ENCODE peak calls at places on chromosomes 7 and 10, in five cellular contexts. V is activated T-cell treated with anti-CD3 and anti-CD28 coated beads, Interleukin-2, amount 50 U/mL, for 24 hours; B is HEK293T; J is stimulated activated CD4-positive, alpha-beta T cell treated with anti-CD3 and anti-CD28 coated beads, Interleukin-4, amount 100 ng/mL, for 24 hours; Z is progenitor cell of endocrine pancreas. N is an unnamed sample.

GRCh38 chr7:91683823-91684222 is 196.7 kb downstream of the MTERF1 start:
- DNase-seq in J (no peak), B (no peak), V (no peak), Z (no peak), N (no peak)

GRCh38 chr10:121975295-121976086 is 474 bp upstream of the NSMCE4A start:
- DNase-seq in Z (no peak), J (no peak), B (no peak), V (no peak), N (peak)

GRCh38 chr10:6136215-6137201 is 47.7 kb downstream of the RBM17 start:
- DNase-seq in B (no peak), V (peak), Z (no peak), J (peak), N (peak)

GRCh38 chr10:97481071-97481470 is 17.2 kb downstream of the MMS19 start:
- DNase-seq in Z (no peak), J (no peak), V (no peak), B (no peak), N (no peak)

GRCh38 chr7:141460781-141461715 is 90.2 kb upstream of the AGK start:
- DNase-seq in J (no peak), B (peak), Z (no peak), V (no peak), N (no peak)

GRCh38 chr7:100655908-100656674 is at the start of gene ACTL6B:
- DNase-seq in Z (peak), V (peak), J (peak), B (peak), N (peak)

GRCh38 chr10:117543245-117543998 is 876 bp downstream of the EMX2 start:
- DNase-seq in B (peak), J (no peak), V (peak), Z (no peak), N (no peak)

GRCh38 chr7:37920619-37921339 is at the start of gene EPDR1:
- DNase-seq in J (no peak), V (peak), B (peak), Z (peak), N (no peak)

GRCh38 chr10:9681655-9682054 is 1336.0 kb upstream of the CELF2 start:
- DNase-seq in V (no peak), J (no peak), Z (no peak), B (no peak), N (no peak)

GRCh38 chr10:43284341-43284910 is 17.6 kb upstream of the RASGEF1A start:
- DNase-seq in B (no peak), J (no peak), Z (peak), V (no peak), N (no peak)

GRCh38 chr7:142300689-142301088 is 42.8 kb upstream of the PRSS58 start:
- DNase-seq in J (peak), V (no peak), Z (no peak), B (peak), N (no peak)

GRCh38 chr10:1368772-1369171 is 312.6 kb downstream of the WDR37 start:
- DNase-seq in B (peak), Z (peak), J (peak), V (peak), N (peak)

GRCh38 chr10:123663522-123663921 is 2.6 kb upstream of the GPR26 start:
- DNase-seq in Z (no peak), B (no peak), J (no peak), V (no peak), N (no peak)

GRCh38 chr7:7103343-7104313 is 78.7 kb upstream of the C1GALT1 start:
- DNase-seq in B (peak), V (no peak), Z (no peak), J (no peak), N (no peak)

GRCh38 chr10:125039354-125039769 is 97.4 kb downstream of the ZRANB1 start:
- DNase-seq in B (no peak), V (no peak), J (no peak), Z (no peak), N (no peak)

GRCh38 chr7:7110706-7111105 is 71.6 kb upstream of the C1GALT1 start:
- DNase-seq in B (no peak), Z (no peak), J (no peak), V (no peak), N (no peak)

GRCh38 chr10:22690614-22691431 is 23.6 kb downstream of the PIP4K2A start:
- DNase-seq in V (no peak), B (no peak), J (no peak), Z (no peak), N (no peak)

GRCh38 chr7:50795831-50796230 is 13.1 kb upstream of the GRB10 start:
- DNase-seq in Z (no peak), J (no peak), V (no peak), B (no peak), N (no peak)

GRCh38 chr10:59631237-59631636 is 78.4 kb downstream of the SLC16A9 start:
- DNase-seq in Z (no peak), J (no peak), V (no peak), B (no peak), N (no peak)

GRCh38 chr7:333399-333776 is 43.4 kb downstream of the FOXL3 start:
- DNase-seq in Z (no peak), J (no peak), V (no peak), B (no peak), N (no peak)

GRCh38 chr10:69327463-69328345 is 49.4 kb downstream of the HK1 start:
- DNase-seq in B (no peak), J (peak), Z (no peak), V (peak), N (peak)

GRCh38 chr10:31320179-31320597 is 1.2 kb downstream of the ZEB1 start:
- DNase-seq in B (peak), V (peak), J (peak), Z (peak), N (peak)

GRCh38 chr7:111833461-111833860 is 271.2 kb upstream of the IMMP2L start:
- DNase-seq in V (no peak), J (no peak), Z (no peak), B (no peak), N (no peak)

GRCh38 chr10:17764142-17764541 is 12.1 kb downstream of the TMEM236 start:
- DNase-seq in J (no peak), B (no peak), V (no peak), Z (no peak), N (no peak)

GRCh38 chr10:127866276-127867013 is 26.3 kb downstream of the CLRN3 start:
- DNase-seq in Z (no peak), V (no peak), B (no peak), J (no peak), N (no peak)

GRCh38 chr7:13312327-13312726 is 624.9 kb downstream of the ARL4A start:
- DNase-seq in B (no peak), J (no peak), V (no peak), Z (no peak), N (no peak)

GRCh38 chr10:126014309-126014708 is 117.9 kb downstream of the FANK1 start:
- DNase-seq in V (no peak), Z (no peak), J (no peak), B (no peak), N (no peak)

GRCh38 chr10:122290833-122291532 is 19.9 kb downstream of the BTBD16 start:
- DNase-seq in B (no peak), V (no peak), J (no peak), Z (no peak), N (no peak)

GRCh38 chr10:125105856-125106255 is 54.5 kb downstream of the CTBP2 start:
- DNase-seq in B (no peak), V (no peak), J (no peak), Z (no peak), N (peak)

GRCh38 chr10:88253622-88254021 is 329.5 kb downstream of the RNLS start:
- DNase-seq in Z (no peak), B (no peak), V (no peak), J (no peak), N (no peak)

GRCh38 chr10:113151178-113151577 is 201.1 kb downstream of the TCF7L2 start:
- DNase-seq in Z (no peak), B (no peak), J (no peak), V (no peak), N (no peak)

GRCh38 chr10:50604049-50604640 is 19.6 kb downstream of the SGMS1 start:
- DNase-seq in V (no peak), Z (no peak), J (no peak), B (no peak), N (no peak)

GRCh38 chr7:157717211-157718174 is 380.7 kb downstream of the DNAJB6 start:
- DNase-seq in Z (no peak), J (no peak), V (no peak), B (no peak), N (no peak)